ENCODE peak calls at places on chromosomes 11 and 22, in ten cellular contexts. One of them, this sample, is unnamed. For H3K4me1, the result is how much of the 10 kb centered on the place peaks cover.

GRCh38 chr11:79663012-79663411 is 222.2 kb upstream of the TENM4 start:
- DNase-seq in body of pancreas: no peak
- DNase-seq in heart right ventricle: no peak
- DNase-seq in cardiac muscle cell: peak
- DNase-seq in thoracic aorta: no peak
- DNase-seq in spleen: no peak
- DNase-seq in lung: no peak
- DNase-seq in thyroid gland: no peak
- DNase-seq in OCI-LY7: no peak
- DNase-seq in tibial nerve: no peak
- DNase-seq in this sample: no peak

GRCh38 chr22:33823552-33823951 is 96.7 kb downstream of the LARGE1 start:
- DNase-seq in OCI-LY7: no peak
- DNase-seq in spleen: no peak
- DNase-seq in thyroid gland: no peak
- DNase-seq in thoracic aorta: no peak
- DNase-seq in tibial nerve: no peak
- DNase-seq in body of pancreas: no peak
- DNase-seq in lung: no peak
- DNase-seq in cardiac muscle cell: no peak
- DNase-seq in heart right ventricle: no peak
- DNase-seq in this sample: no peak

GRCh38 chr11:57667065-57667714 is 724 bp upstream of the ZDHHC5 start:
- DNase-seq in heart right ventricle: peak
- DNase-seq in OCI-LY7: peak
- DNase-seq in tibial nerve: peak
- DNase-seq in spleen: peak
- DNase-seq in lung: peak
- DNase-seq in cardiac muscle cell: peak
- DNase-seq in thyroid gland: peak
- DNase-seq in thoracic aorta: peak
- DNase-seq in body of pancreas: peak
- DNase-seq in this sample: peak

GRCh38 chr11:7020183-7020917 is at the start of the genes NLRP14 and ZNF214:
- DNase-seq in spleen: no peak
- DNase-seq in thyroid gland: peak
- DNase-seq in body of pancreas: peak
- DNase-seq in tibial nerve: peak
- DNase-seq in lung: peak
- DNase-seq in cardiac muscle cell: peak
- DNase-seq in thoracic aorta: peak
- DNase-seq in OCI-LY7: no peak
- DNase-seq in heart right ventricle: peak
- DNase-seq in this sample: peak

GRCh38 chr11:69499946-69500284 is 18.5 kb downstream of the LINC01488 start:
- DNase-seq in OCI-LY7: no peak
- DNase-seq in heart right ventricle: no peak
- DNase-seq in lung: no peak
- DNase-seq in body of pancreas: no peak
- DNase-seq in thoracic aorta: no peak
- DNase-seq in tibial nerve: no peak
- DNase-seq in spleen: peak
- DNase-seq in thyroid gland: no peak
- DNase-seq in cardiac muscle cell: no peak
- DNase-seq in this sample: no peak

GRCh38 chr11:2257023-2257700 is 13.2 kb downstream of the ASCL2 start:
- DNase-seq in thoracic aorta: no peak
- DNase-seq in spleen: peak
- DNase-seq in tibial nerve: no peak
- DNase-seq in cardiac muscle cell: no peak
- DNase-seq in lung: peak
- DNase-seq in body of pancreas: no peak
- DNase-seq in OCI-LY7: no peak
- DNase-seq in thyroid gland: peak
- DNase-seq in heart right ventricle: no peak
- DNase-seq in this sample: no peak

GRCh38 chr11:45745065-45745811 is 59.7 kb upstream of the SLC35C1 start:
- DNase-seq in OCI-LY7: no peak
- DNase-seq in cardiac muscle cell: peak
- DNase-seq in thyroid gland: peak
- DNase-seq in spleen: peak
- DNase-seq in tibial nerve: peak
- DNase-seq in body of pancreas: peak
- DNase-seq in heart right ventricle: peak
- DNase-seq in lung: no peak
- DNase-seq in thoracic aorta: no peak
- DNase-seq in this sample: peak

GRCh38 chr22:42673898-42674390 is 24.8 kb upstream of the CYB5R3 start:
- DNase-seq in body of pancreas: peak
- DNase-seq in cardiac muscle cell: no peak
- DNase-seq in tibial nerve: no peak
- DNase-seq in thyroid gland: no peak
- DNase-seq in spleen: no peak
- DNase-seq in lung: no peak
- DNase-seq in heart right ventricle: no peak
- DNase-seq in OCI-LY7: no peak
- DNase-seq in thoracic aorta: no peak
- DNase-seq in this sample: no peak

GRCh38 chr22:47808886-47809620 is 1046.6 kb downstream of the TBC1D22A start:
- DNase-seq in OCI-LY7: no peak
- DNase-seq in thyroid gland: no peak
- DNase-seq in lung: no peak
- DNase-seq in tibial nerve: no peak
- DNase-seq in thoracic aorta: no peak
- DNase-seq in body of pancreas: no peak
- DNase-seq in spleen: no peak
- DNase-seq in heart right ventricle: no peak
- DNase-seq in cardiac muscle cell: no peak
- DNase-seq in this sample: no peak

GRCh38 chr11:35614949-35615569 is 3.2 kb upstream of the FJX1 start:
- DNase-seq in body of pancreas: peak
- DNase-seq in tibial nerve: no peak
- DNase-seq in spleen: no peak
- DNase-seq in heart right ventricle: no peak
- DNase-seq in cardiac muscle cell: no peak
- DNase-seq in thoracic aorta: no peak
- DNase-seq in thyroid gland: no peak
- DNase-seq in OCI-LY7: no peak
- DNase-seq in lung: no peak
- DNase-seq in this sample: no peak

DNA sequence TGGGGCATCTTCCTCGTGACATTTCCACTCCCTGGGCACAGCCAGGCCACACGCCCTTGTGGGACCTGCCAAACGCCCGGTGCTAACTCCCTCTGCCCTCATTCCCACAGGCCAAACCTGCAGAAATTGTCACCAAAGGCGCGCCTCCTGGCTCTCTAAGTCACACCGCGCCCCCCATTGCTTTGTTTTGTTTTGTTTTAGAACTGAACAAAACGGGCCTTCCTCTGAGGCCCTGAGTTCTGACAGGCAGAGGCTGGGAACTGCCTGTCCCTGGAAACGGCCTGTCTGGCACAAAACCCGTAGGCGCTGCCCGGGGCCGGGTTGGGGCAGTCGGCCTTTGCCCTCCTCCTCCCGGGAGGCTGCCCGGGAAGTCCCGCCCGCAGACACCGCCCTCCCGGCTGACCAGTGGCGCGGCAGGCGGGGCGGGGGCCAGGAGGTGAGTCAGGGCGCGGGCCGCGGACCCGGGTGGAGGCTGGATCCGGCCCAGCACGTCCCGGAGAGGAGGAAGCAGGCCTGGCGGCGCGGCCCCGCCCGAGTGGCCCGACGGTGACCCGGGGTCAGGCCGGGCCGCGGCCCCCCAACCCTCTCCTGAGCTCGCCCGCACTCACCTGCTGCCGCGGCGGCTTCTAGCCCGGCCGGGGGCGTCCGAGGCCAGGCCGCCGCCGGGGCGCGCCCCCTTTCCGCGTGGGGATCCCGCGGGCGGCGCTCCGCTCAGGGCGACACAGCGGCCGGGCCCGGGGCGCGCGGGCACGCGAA is 465 bp downstream of the SUN2 start:
- DNase-seq in thyroid gland: peak
- DNase-seq in heart right ventricle: peak
- DNase-seq in OCI-LY7: peak
- DNase-seq in thoracic aorta: peak
- DNase-seq in body of pancreas: peak
- DNase-seq in lung: peak
- DNase-seq in spleen: peak
- DNase-seq in cardiac muscle cell: peak
- DNase-seq in tibial nerve: peak
- DNase-seq in this sample: peak
- H3K4me1 ChIP-seq in thyroid gland: under half
- H3K4me1 ChIP-seq in heart right ventricle: under half
- H3K4me1 ChIP-seq in OCI-LY7: half or more
- H3K4me1 ChIP-seq in thoracic aorta: under half
- H3K4me1 ChIP-seq in body of pancreas: under half
- H3K4me1 ChIP-seq in lung: under half
- H3K4me1 ChIP-seq in spleen: under half
- H3K4me1 ChIP-seq in cardiac muscle cell: under half
- H3K4me1 ChIP-seq in tibial nerve: under half
- H3K4me1 ChIP-seq in this sample: half or more

DNA sequence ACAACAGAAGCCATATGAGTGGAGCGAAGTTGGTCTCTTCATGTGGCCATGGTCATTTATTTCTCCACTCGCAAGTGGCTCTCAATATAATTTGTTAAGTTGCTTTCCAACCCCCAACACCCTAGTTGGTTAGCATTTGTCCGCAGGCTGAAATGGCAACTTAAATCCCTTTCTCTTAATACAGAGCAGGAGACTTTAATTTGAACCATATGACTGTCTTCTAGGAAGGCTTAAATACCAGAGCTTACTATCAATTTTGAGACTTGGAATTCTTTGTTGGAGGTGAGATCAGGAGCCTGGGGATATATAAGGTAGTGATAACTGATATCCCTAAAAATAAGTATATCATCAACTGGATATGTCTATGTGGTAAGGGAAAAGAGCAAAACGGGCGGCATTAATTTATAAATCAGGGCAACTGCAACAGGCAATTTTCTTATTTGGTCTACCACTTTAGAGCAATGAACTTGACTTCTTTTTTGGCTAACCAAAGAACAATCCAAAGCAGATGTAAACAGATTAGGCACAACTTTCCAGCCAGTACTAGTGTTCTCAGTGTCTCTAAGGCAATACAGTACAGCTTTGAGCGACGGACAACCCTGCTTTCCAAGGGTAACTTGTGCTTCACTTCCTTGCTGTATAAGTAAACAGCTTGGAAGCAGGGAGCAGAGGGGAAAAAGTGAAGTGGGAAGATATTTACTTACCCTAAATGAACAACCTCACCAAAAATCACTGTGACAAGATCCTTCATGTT is 74.7 kb upstream of the APOA1 start:
- DNase-seq in thoracic aorta: no peak
- DNase-seq in OCI-LY7: no peak
- DNase-seq in tibial nerve: no peak
- DNase-seq in heart right ventricle: no peak
- DNase-seq in spleen: no peak
- DNase-seq in thyroid gland: no peak
- DNase-seq in body of pancreas: no peak
- DNase-seq in cardiac muscle cell: no peak
- DNase-seq in lung: no peak
- DNase-seq in this sample: no peak
- H3K4me1 ChIP-seq in thoracic aorta: under half
- H3K4me1 ChIP-seq in OCI-LY7: under half
- H3K4me1 ChIP-seq in tibial nerve: under half
- H3K4me1 ChIP-seq in heart right ventricle: under half
- H3K4me1 ChIP-seq in spleen: under half
- H3K4me1 ChIP-seq in thyroid gland: under half
- H3K4me1 ChIP-seq in body of pancreas: under half
- H3K4me1 ChIP-seq in cardiac muscle cell: under half
- H3K4me1 ChIP-seq in lung: under half
- H3K4me1 ChIP-seq in this sample: under half

DNA sequence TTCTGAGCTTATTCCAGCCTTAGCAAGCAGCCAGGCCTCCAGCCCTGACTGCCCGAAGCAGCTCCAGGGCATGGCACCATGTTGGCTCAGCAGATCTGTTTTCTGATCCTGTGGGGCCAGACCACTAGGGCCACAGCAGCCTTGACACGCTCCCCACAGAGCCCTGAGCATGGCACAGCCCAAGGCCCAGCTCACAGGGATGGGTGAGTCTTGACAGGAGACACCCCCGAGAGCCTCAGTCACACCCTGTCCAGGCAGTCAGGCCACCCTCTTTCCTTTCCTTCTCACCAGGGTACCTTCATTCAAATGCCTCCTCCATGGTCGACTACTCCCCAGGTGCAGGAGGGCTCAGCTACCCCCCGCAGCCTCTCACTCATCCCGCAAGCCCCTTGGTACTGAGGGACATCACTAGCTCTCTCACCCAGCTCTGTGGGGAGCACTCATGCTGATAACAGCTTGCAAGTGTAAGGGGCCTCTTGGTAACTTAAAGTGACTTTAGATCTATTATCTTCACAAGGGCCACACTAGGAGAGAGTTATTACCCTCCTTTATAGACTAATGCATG is 3.8 kb upstream of the CDC42BPG start:
- DNase-seq in lung: no peak
- DNase-seq in OCI-LY7: no peak
- DNase-seq in tibial nerve: no peak
- DNase-seq in cardiac muscle cell: no peak
- DNase-seq in spleen: no peak
- DNase-seq in heart right ventricle: no peak
- DNase-seq in thoracic aorta: no peak
- DNase-seq in thyroid gland: no peak
- DNase-seq in body of pancreas: no peak
- DNase-seq in this sample: no peak
- H3K4me1 ChIP-seq in lung: under half
- H3K4me1 ChIP-seq in OCI-LY7: half or more
- H3K4me1 ChIP-seq in tibial nerve: under half
- H3K4me1 ChIP-seq in cardiac muscle cell: under half
- H3K4me1 ChIP-seq in spleen: half or more
- H3K4me1 ChIP-seq in heart right ventricle: half or more
- H3K4me1 ChIP-seq in thoracic aorta: under half
- H3K4me1 ChIP-seq in thyroid gland: under half
- H3K4me1 ChIP-seq in body of pancreas: under half
- H3K4me1 ChIP-seq in this sample: half or more

GRCh38 chr11:20308601-20309000 is 54.9 kb upstream of the HTATIP2 start:
- DNase-seq in OCI-LY7: no peak
- DNase-seq in cardiac muscle cell: no peak
- DNase-seq in thoracic aorta: no peak
- DNase-seq in thyroid gland: no peak
- DNase-seq in tibial nerve: no peak
- DNase-seq in spleen: no peak
- DNase-seq in lung: no peak
- DNase-seq in body of pancreas: no peak
- DNase-seq in heart right ventricle: no peak
- DNase-seq in this sample: no peak
- H3K4me1 ChIP-seq in OCI-LY7: under half
- H3K4me1 ChIP-seq in cardiac muscle cell: under half
- H3K4me1 ChIP-seq in thoracic aorta: under half
- H3K4me1 ChIP-seq in thyroid gland: under half
- H3K4me1 ChIP-seq in tibial nerve: under half
- H3K4me1 ChIP-seq in spleen: under half
- H3K4me1 ChIP-seq in lung: under half
- H3K4me1 ChIP-seq in body of pancreas: under half
- H3K4me1 ChIP-seq in heart right ventricle: under half
- H3K4me1 ChIP-seq in this sample: under half

This sample was measured in left ventricle myocardium inferior.